ENCODE peak calls at places on chromosomes 13 and 19, in seven cellular contexts. L is foreskin keratinocyte, P is HEK293T, U is right lobe of liver, I is heart left ventricle, Q is ovary, V is ACHN. H is an unnamed sample.

GRCh38 chr19:34041922-34042521 is 130.3 kb upstream of the LSM14A start:
- DNase-seq in U (peak; percentile 71), L (no peak), V (peak; percentile 50), I (peak; percentile 47), Q (peak; percentile 72), P (peak; percentile 75), H (no peak)

GRCh38 chr13:34346626-34347025 is 528.7 kb downstream of the RFC3 start:
- DNase-seq in I (no peak), P (no peak), L (no peak), V (no peak), Q (no peak), U (no peak), H (no peak)

GRCh38 chr13:105116966-105117365 is 1418.5 kb downstream of the EFNB2 start:
- DNase-seq in I (no peak), Q (no peak), P (no peak), V (no peak), U (no peak), L (no peak), H (no peak)

GRCh38 chr19:8355631-8356402 is 8.1 kb upstream of the ANGPTL4 start:
- DNase-seq in L (peak; percentile 87), Q (no peak), V (peak; percentile 96), P (no peak), I (peak; percentile 79), U (no peak), H (peak; percentile 97)

GRCh38 chr19:12665281-12665573 is 1.3 kb downstream of the MAN2B1 start:
- DNase-seq in Q (no peak), I (peak; percentile 65), V (no peak), P (no peak), U (no peak), L (no peak), H (no peak)

GRCh38 chr19:51127755-51128154 is 3.0 kb downstream of the SIGLEC9 start:
- DNase-seq in U (peak; percentile 45), L (no peak), P (no peak), V (no peak), Q (no peak), I (peak; percentile 72), H (no peak)

GRCh38 chr13:45773236-45773635 is 71.1 kb downstream of the CBY2 start:
- DNase-seq in Q (no peak), U (no peak), I (no peak), P (no peak), L (peak; percentile 70), V (no peak), H (peak; percentile 28)

GRCh38 chr19:47273313-47274070 is 1.2 kb upstream of the INAFM1 start:
- DNase-seq in V (peak; percentile 87), Q (peak; percentile 92), I (peak; percentile 94), L (peak; percentile 82), U (peak; percentile 94), P (peak; percentile 83), H (peak; percentile 77)

GRCh38 chr13:109333893-109334651 is 452.3 kb downstream of the IRS2 start:
- DNase-seq in U (no peak), I (no peak), V (no peak), P (no peak), Q (no peak), L (no peak), H (no peak)

GRCh38 chr13:101941095-101941777 is 460.6 kb downstream of the FGF14 start:
- DNase-seq in V (peak; percentile 13), P (no peak), L (no peak), U (peak; percentile 54), I (no peak), Q (no peak), H (no peak)

GRCh38 chr19:48569814-48570213 is 17.8 kb downstream of the SULT2B1 start:
- DNase-seq in V (no peak), P (no peak), Q (no peak), U (no peak), L (no peak), I (no peak), H (no peak)

GRCh38 chr19:5804516-5805464 is at the start of gene NRTN:
- DNase-seq in V (peak; percentile 14), P (peak; percentile 84), L (no peak), U (no peak), I (no peak), Q (no peak), H (no peak)

GRCh38 chr13:105929486-105929885 is 606.0 kb downstream of the EFNB2 start:
- DNase-seq in P (no peak), Q (no peak), L (no peak), I (no peak), V (no peak), U (no peak), H (no peak)

GRCh38 chr13:33006646-33007045 is 9.6 kb upstream of the KL start:
- DNase-seq in Q (no peak), I (no peak), U (no peak), P (no peak), V (no peak), L (no peak), H (no peak)

GRCh38 chr13:65882810-65883209 is 1347.3 kb downstream of the PCDH9 start:
- DNase-seq in L (no peak), P (peak; percentile 54), V (no peak), I (no peak), Q (no peak), U (no peak), H (no peak)

GRCh38 chr13:100958859-100959258 is 284.3 kb upstream of the TMTC4 start:
- DNase-seq in Q (no peak), I (no peak), L (no peak), V (no peak), P (no peak), U (no peak), H (no peak)

GRCh38 chr19:18000480-18000980 is 7.4 kb upstream of the ARRDC2 start:
- DNase-seq in V (no peak), P (no peak), L (no peak), U (no peak), I (no peak), Q (no peak), H (no peak)

GRCh38 chr19:19105365-19106060 is 32.8 kb downstream of the TMEM161A start:
- DNase-seq in Q (peak; percentile 87), V (no peak), U (peak; percentile 47), L (peak; percentile 57), P (peak; percentile 89), I (peak; percentile 65), H (no peak)

GRCh38 chr19:7254590-7254989 is 39.6 kb downstream of the INSR start:
- DNase-seq in U (no peak), I (no peak), L (no peak), V (no peak), P (no peak), Q (no peak), H (no peak)

GRCh38 chr19:2394054-2394668 is 33.2 kb downstream of the TIMM13 start:
- DNase-seq in P (no peak), U (no peak), V (no peak), L (no peak), Q (no peak), I (no peak), H (no peak)

GRCh38 chr13:91166714-91167511 is 180.6 kb upstream of the MIR17HG start:
- DNase-seq in U (no peak), V (no peak), I (no peak), Q (no peak), L (no peak), P (no peak), H (no peak)

GRCh38 chr19:42596391-42597071 is 1.8 kb upstream of the CEACAM8 start:
- DNase-seq in Q (no peak), L (no peak), U (peak; percentile 60), P (peak; percentile 65), I (no peak), V (peak; percentile 10), H (peak; percentile 7)

GRCh38 chr19:12293771-12294307 is 844 bp downstream of the ZNF44 start:
- DNase-seq in I (peak; percentile 63), V (peak; percentile 74), L (peak; percentile 49), Q (peak; percentile 56), P (peak; percentile 21), U (peak; percentile 96), H (peak; percentile 91)

GRCh38 chr13:113818700-113819295 is 45.1 kb downstream of the GAS6 start:
- DNase-seq in L (no peak), U (no peak), I (no peak), V (no peak), P (no peak), Q (peak; percentile 42), H (no peak)

GRCh38 chr13:79869326-79869725 is 388.4 kb downstream of the NDFIP2 start:
- DNase-seq in P (no peak), Q (no peak), V (no peak), L (peak; percentile 63), U (no peak), I (no peak), H (peak; percentile 16)

GRCh38 chr13:40519637-40520036 is 146.8 kb downstream of the FOXO1 start:
- DNase-seq in I (no peak), Q (no peak), L (no peak), U (no peak), V (no peak), P (peak; percentile 35), H (no peak)

GRCh38 chr19:45542234-45542668 is 35.0 kb downstream of the VASP start:
- DNase-seq in Q (no peak), P (no peak), I (no peak), L (peak; percentile 58), V (no peak), U (no peak), H (no peak)

GRCh38 chr13:40165533-40165932 is 500.9 kb downstream of the FOXO1 start:
- DNase-seq in I (no peak), V (no peak), L (no peak), P (no peak), U (no peak), Q (no peak), H (no peak)

GRCh38 chr13:67827992-67828391 is 597.9 kb upstream of the PCDH9 start:
- DNase-seq in P (no peak), L (no peak), Q (no peak), U (no peak), I (no peak), V (no peak), H (no peak)

GRCh38 chr13:104318121-104318520 is 1251.9 kb upstream of the SLC10A2 start:
- DNase-seq in Q (no peak), P (no peak), I (no peak), U (no peak), V (peak; percentile 60), L (peak; percentile 37), H (peak; percentile 55)

GRCh38 chr19:16133818-16134217 is 9.7 kb upstream of the HSH2D start:
- DNase-seq in U (no peak), Q (no peak), P (no peak), I (no peak), V (no peak), L (no peak), H (no peak)

GRCh38 chr13:28045861-28046260 is 54.5 kb downstream of the FLT3 start:
- DNase-seq in U (no peak), Q (no peak), I (no peak), V (no peak), L (no peak), P (no peak), H (no peak)

GRCh38 chr13:98089826-98090225 is 53.1 kb upstream of the FARP1 start:
- DNase-seq in Q (no peak), I (no peak), L (no peak), U (no peak), V (no peak), P (no peak), H (no peak)

GRCh38 chr13:22455036-22455435 is 725.7 kb upstream of the SGCG start:
- DNase-seq in L (no peak), U (no peak), P (no peak), Q (no peak), V (no peak), I (no peak), H (no peak)